ENCODE peak calls at places on chromosomes 11 and 22, in six cellular contexts. E is upper lobe of left lung, W is endothelial cell of umbilical vein, H is H1, B is K562, R is transverse colon. K is an unnamed sample.

GRCh38 chr11:36399745-36400144 is 103.7 kb downstream of the PRR5L start:
- DNase-seq in E (no peak), W (no peak), H (no peak), B (no peak), R (no peak), K (no peak)

GRCh38 chr11:129643031-129643721 is 172.5 kb upstream of the TMEM45B start:
- DNase-seq in E (no peak), W (no peak), H (no peak), B (no peak), R (no peak), K (peak)

GRCh38 chr11:67238894-67239794 is 27.1 kb upstream of the GRK2 start:
- DNase-seq in E (no peak), W (peak), H (no peak), B (no peak), R (no peak), K (no peak)

GRCh38 chr11:78138281-78138680 is 1.1 kb downstream of the ALG8 start:
- DNase-seq in E (no peak), W (no peak), H (no peak), B (no peak), R (no peak), K (no peak)

GRCh38 chr11:9814108-9814507 is 150.2 kb downstream of the SWAP70 start:
- DNase-seq in E (no peak), W (no peak), H (no peak), B (no peak), R (no peak), K (no peak)

GRCh38 chr11:3196161-3197043 is 22.2 kb downstream of the MRGPRG start:
- DNase-seq in E (peak), W (no peak), H (no peak), B (no peak), R (peak), K (no peak)

GRCh38 chr11:22674470-22675426 is 8.3 kb downstream of the GAS2 start:
- DNase-seq in E (no peak), W (no peak), H (no peak), B (no peak), R (no peak), K (no peak)

GRCh38 chr11:94417386-94417987 is 16.3 kb upstream of the GPR83 start:
- DNase-seq in E (no peak), W (peak), H (no peak), B (no peak), R (no peak), K (no peak)

GRCh38 chr11:47393163-47394049 is 15.0 kb upstream of the SLC39A13 start:
- DNase-seq in E (peak), W (peak), H (no peak), B (peak), R (no peak), K (no peak)

GRCh38 chr11:12175694-12176241 is 65.4 kb downstream of the MICAL2 start:
- DNase-seq in E (no peak), W (peak), H (no peak), B (no peak), R (no peak), K (no peak)

GRCh38 chr11:63920870-63921417 is 4.0 kb upstream of the RCOR2 start:
- DNase-seq in E (no peak), W (no peak), H (no peak), B (peak), R (peak), K (no peak)

GRCh38 chr22:19290400-19291217 is 910 bp downstream of the CLTCL1 start:
- DNase-seq in E (peak), W (no peak), H (no peak), B (peak), R (no peak), K (no peak)

GRCh38 chr11:35236667-35237003 is 97.7 kb downstream of the CD44 start:
- DNase-seq in E (no peak), W (no peak), H (no peak), B (no peak), R (no peak), K (no peak)

GRCh38 chr22:20392983-20393704 is 807 bp upstream of the ZNF74 start:
- DNase-seq in E (peak), W (no peak), H (no peak), B (no peak), R (no peak), K (no peak)

GRCh38 chr11:2182692-2183474 is 11.3 kb upstream of the TH start:
- DNase-seq in E (peak), W (no peak), H (no peak), B (no peak), R (no peak), K (no peak)

GRCh38 chr11:17354070-17354924 is 2.7 kb downstream of the NCR3LG1 start:
- DNase-seq in E (no peak), W (peak), H (no peak), B (peak), R (peak), K (peak)

GRCh38 chr22:45242778-45243191 is 2.1 kb upstream of the KIAA0930 start:
- DNase-seq in E (no peak), W (peak), H (no peak), B (no peak), R (peak), K (peak)

GRCh38 chr22:45238431-45239377 is 2.0 kb downstream of the KIAA0930 start:
- DNase-seq in E (no peak), W (no peak), H (no peak), B (no peak), R (no peak), K (no peak)

GRCh38 chr22:45239378-45240136 is 1.1 kb downstream of the KIAA0930 start:
- DNase-seq in E (no peak), W (no peak), H (no peak), B (no peak), R (no peak), K (no peak)

GRCh38 chr22:45240810-45241631 is at the start of gene KIAA0930:
- DNase-seq in E (peak), W (peak), H (no peak), B (peak), R (peak), K (peak)

DNA sequence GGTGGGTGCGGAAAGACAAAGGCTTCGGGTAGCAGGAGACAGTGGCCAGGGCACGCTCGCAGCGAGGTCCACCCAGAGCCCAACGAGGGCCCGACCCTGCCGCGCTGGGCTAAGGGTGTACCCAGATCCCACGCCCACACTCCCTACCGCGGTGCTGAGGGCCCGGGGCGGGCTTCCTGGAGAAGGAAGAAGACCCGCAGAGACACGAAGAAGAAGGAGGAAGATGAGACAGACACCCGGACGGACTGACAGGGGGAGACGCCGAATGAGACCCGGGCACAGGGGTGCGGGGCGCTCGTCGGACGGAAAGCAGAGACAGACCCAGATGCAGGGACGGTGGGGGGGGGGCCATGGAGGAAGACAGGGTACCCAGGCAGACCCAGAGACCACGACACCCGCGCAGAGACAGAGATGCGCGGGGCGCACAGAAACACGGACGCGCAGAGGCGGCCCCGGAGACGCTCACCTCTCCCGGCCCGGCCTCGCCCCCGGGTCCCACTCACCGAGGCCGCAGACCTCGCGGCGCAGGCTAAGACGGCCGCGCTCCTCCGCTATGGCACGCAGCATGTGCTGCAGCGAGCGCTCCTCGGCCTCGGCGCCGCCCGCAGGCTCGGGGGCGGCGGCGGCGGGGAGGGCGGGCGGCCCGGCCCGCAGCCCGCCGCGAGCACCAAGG is 421 bp downstream of the KIAA0930 start:
- DNase-seq in E (peak), W (peak), H (no peak), B (peak), R (peak), K (no peak)
- TF ChIP-seq POLR2A in E (no peak), W (no peak), H (no peak), B (no peak), R (no peak), K (no peak)

DNA sequence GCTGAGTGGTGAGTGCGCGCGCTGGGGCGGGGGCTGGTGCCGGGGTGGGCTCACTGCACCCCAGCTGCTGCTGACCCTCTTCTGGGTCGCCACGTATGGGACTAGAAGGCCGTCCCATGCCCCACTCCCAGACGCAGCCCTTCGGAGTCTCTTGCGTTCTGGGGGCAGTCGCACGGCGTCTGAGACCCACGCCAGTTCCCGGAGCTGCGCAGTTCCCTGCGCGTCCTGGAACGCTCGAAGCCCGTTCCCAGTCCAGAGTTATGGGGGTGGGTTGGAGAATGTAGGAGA is 345 bp downstream of the LAYN start:
- DNase-seq in E (no peak), W (no peak), H (no peak), B (no peak), R (no peak), K (no peak)
- H3K27ac ChIP-seq in E (peak), W (no peak), H (no peak), B (no peak), R (peak), K (peak)

DNA sequence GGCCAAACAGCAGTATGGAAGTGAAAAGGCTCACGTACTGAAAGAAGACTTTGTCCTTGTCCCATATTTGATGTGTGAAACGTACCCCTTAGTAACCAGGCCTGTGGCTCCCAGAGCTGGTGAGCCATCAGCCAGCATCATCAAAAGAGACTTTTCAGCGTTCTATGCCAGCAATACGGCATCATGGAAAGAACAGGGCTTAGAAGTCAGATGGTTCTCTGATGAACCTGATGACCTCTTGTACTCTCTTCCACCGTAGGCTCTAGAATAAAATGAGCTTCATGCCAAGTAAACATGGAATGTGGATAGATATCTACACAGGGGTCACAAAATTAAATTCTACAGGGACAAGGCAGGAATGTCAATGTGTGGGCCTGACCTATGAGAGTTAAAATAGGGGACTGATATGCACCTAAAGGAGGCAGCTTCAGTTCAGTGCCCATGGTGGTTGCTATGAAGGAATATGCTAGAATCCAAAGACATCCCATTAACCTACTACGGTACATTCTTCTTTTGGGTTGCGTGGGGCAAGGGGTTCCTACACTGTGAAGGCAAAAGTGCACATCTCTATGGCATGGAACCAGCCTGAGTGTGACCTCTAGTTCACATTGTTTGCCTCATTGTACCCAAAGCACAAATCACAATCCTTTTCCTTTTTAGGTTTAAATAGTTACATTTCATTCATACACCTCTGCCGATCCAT is 130.6 kb downstream of the ETS1 start:
- DNase-seq in E (no peak), W (no peak), H (no peak), B (no peak), R (no peak), K (no peak)
- TF ChIP-seq POLR2AphosphoS5 in E (no peak), W (no peak), H (no peak), B (no peak), R (no peak), K (no peak)

GRCh38 chr22:41178425-41178975 is 26.6 kb upstream of the L3MBTL2 start:
- DNase-seq in E (no peak), W (no peak), H (no peak), B (no peak), R (peak), K (no peak)

GRCh38 chr22:41180926-41181325 is 24.2 kb upstream of the L3MBTL2 start:
- DNase-seq in E (no peak), W (no peak), H (no peak), B (no peak), R (no peak), K (no peak)

GRCh38 chr22:41177626-41178424 is 27.3 kb upstream of the L3MBTL2 start:
- DNase-seq in E (peak), W (no peak), H (no peak), B (no peak), R (no peak), K (no peak)

GRCh38 chr22:41175546-41175945 is 29.6 kb upstream of the L3MBTL2 start:
- DNase-seq in E (no peak), W (peak), H (no peak), B (no peak), R (no peak), K (no peak)

DNA sequence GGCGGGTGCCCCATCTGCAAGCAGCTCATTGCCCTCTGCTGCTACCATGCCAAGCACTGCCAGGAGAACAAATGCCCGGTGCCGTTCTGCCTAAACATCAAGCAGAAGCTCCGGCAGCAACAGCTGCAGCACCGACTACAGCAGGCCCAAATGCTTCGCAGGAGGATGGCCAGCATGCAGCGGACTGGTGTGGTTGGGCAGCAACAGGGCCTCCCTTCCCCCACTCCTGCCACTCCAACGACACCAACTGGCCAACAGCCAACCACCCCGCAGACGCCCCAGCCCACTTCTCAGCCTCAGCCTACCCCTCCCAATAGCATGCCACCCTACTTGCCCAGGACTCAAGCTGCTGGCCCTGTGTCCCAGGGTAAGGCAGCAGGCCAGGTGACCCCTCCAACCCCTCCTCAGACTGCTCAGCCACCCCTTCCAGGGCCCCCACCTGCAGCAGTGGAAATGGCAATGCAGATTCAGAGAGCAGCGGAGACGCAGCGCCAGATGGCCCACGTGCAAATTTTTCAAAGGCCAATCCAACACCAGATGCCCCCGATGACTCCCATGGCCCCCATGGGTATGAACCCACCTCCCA is 28.0 kb upstream of the L3MBTL2 start:
- DNase-seq in E (peak), W (no peak), H (no peak), B (no peak), R (no peak), K (no peak)
- TF ChIP-seq POLR2A in E (no peak), W (no peak), H (no peak), B (no peak), R (no peak), K (no peak)

DNA sequence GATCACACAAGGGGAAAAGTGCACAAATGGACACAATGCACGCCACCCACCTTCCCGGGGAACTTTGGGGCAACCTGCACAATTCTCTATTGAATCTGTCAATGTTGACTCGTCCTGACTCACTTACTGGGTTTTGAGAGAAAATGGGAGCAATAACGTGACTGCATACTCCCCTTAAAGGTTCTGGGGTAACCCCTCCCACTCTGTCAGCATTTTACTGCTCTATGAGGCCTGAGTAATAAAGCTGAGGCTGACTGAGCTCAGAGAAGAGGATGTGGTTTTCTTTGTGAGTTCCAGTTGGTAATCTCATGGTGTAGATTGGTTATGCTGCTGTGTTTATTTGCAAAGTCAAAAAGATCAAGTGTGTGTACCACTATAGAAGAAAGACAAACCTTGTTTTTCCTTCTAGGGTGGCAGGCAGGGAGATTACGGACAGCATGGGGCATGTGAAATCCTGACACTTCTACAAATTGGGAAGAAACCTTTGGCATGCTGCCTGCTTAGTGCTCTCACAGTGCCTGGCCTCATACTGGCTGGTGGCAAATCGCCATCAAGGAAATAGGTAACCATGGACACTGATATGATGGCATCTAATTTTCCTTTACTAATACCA is 16.1 kb upstream of the APOA1 start:
- DNase-seq in E (no peak), W (peak), H (no peak), B (no peak), R (peak), K (no peak)
- H3K27ac ChIP-seq in E (peak), W (peak), H (no peak), B (no peak), R (peak), K (peak)

GRCh38 chr22:49948573-49948957 is 12.0 kb upstream of the PIM3 start:
- DNase-seq in E (no peak), W (no peak), H (no peak), B (no peak), R (no peak), K (no peak)
- TF ChIP-seq POLR2AphosphoS5 in E (no peak), W (no peak), H (no peak), B (no peak), R (no peak), K (no peak)

GRCh38 chr11:6320411-6321207 is at the start of gene CAVIN3:
- DNase-seq in E (peak), W (peak), H (no peak), B (no peak), R (peak), K (peak)
- TF ChIP-seq POLR2A in E (no peak), W (peak), H (peak), B (no peak), R (peak), K (no peak)

DNA sequence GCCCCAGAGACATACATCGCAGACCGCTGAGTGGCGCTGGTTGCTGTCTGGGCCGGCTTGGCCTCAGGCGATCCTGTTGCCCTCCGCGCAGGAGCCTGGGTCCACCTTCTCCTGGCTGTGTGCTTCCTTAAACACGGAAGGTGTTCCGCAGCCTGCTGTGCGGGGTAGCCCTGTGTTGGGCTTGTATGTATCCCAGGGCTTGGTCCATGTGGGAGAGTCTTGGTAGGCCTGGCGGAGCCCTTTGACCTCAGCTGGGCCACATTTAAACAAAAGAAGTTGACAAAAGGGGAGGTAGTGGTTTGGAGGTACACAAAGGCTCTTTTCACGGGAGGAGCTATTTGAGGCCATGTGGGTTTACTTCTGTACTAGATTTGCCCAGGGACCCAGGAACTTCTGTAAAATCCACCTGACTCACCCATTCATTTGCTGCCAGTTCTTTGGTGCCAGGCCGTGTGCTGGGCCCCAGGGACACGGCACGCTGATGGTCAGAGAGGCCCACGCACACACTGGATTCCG is 11.0 kb upstream of the GRAMD4 start:
- DNase-seq in E (peak), W (no peak), H (no peak), B (no peak), R (peak), K (no peak)
- H3K27ac ChIP-seq in E (no peak), W (no peak), H (no peak), B (no peak), R (peak), K (no peak)

GRCh38 chr11:114200785-114201184 is 95.4 kb upstream of the NNMT start:
- DNase-seq in E (no peak), W (no peak), H (no peak), B (no peak), R (no peak), K (no peak)
- TF ChIP-seq POLR2AphosphoS5 in E (no peak), W (no peak), H (no peak), B (no peak), R (peak), K (peak)

DNA sequence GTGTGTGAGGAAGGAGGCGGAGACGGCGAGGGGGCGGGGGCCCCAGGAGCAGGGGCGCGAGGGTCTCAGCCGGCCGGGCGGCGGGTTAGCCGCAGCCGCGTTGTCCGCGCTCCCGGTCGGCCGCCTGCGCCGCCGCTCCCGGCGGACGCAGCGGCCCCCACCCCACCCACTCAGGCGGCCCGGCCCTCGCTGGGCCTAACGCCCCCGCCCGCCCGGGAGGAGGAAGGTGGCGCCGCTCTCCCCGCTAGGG is at the start of gene FCHSD2:
- DNase-seq in E (no peak), W (no peak), H (no peak), B (no peak), R (no peak), K (no peak)
- TF ChIP-seq POLR2A in E (no peak), W (peak), H (no peak), B (no peak), R (no peak), K (no peak)